ENCODE peak calls at places on chromosomes 11 and 22, in seven cellular contexts. Z, M, P, I, Q, X and N are unnamed samples.

GRCh38 chr11:109120341-109120740 is 301.6 kb upstream of the C11orf87 start:
- DNase-seq in I (no peak), P (no peak), Z (no peak), X (no peak), M (peak), Q (no peak), N (no peak)

GRCh38 chr11:116459233-116459632 is 313.6 kb downstream of the BUD13 start:
- DNase-seq in P (no peak), Q (no peak), X (peak), M (peak), Z (no peak), I (no peak), N (no peak)

GRCh38 chr11:76410771-76411423 is 29.8 kb downstream of the GVQW3 start:
- DNase-seq in P (peak), X (no peak), Z (no peak), M (no peak), I (no peak), Q (no peak), N (no peak)

GRCh38 chr11:64752106-64752970 is 7.4 kb downstream of the PYGM start:
- DNase-seq in Z (no peak), P (no peak), M (no peak), Q (peak), X (no peak), I (no peak), N (no peak)

GRCh38 chr11:93663021-93663420 is 1.5 kb downstream of the CEP295 start:
- DNase-seq in P (no peak), X (no peak), Q (no peak), I (no peak), M (no peak), Z (no peak), N (no peak)

GRCh38 chr11:10379022-10379421 is 74.1 kb downstream of the ADM start:
- DNase-seq in M (peak), X (no peak), Q (no peak), P (peak), Z (peak), I (no peak), N (no peak)

GRCh38 chr11:64712430-64713030 is 10.5 kb downstream of the NRXN2 start:
- DNase-seq in P (no peak), Z (no peak), I (no peak), M (no peak), Q (peak), X (no peak), N (no peak)

GRCh38 chr11:131593301-131593700 is 222.9 kb downstream of the NTM start:
- DNase-seq in Z (no peak), P (no peak), Q (no peak), M (no peak), X (no peak), I (no peak), N (no peak)

GRCh38 chr11:116420770-116421528 is 351.8 kb downstream of the BUD13 start:
- DNase-seq in M (peak), Z (no peak), P (peak), Q (no peak), X (no peak), I (no peak), N (no peak)

GRCh38 chr22:24156146-24156914 is 25.0 kb upstream of the SUSD2 start:
- DNase-seq in M (peak), P (no peak), Q (peak), Z (peak), I (peak), X (peak), N (peak)

GRCh38 chr11:124633355-124633754 is 10.7 kb downstream of the TBRG1 start:
- DNase-seq in Q (no peak), Z (peak), X (no peak), I (no peak), P (no peak), M (no peak), N (no peak)

GRCh38 chr11:117232022-117232878 is at the start of the genes PCSK7 and RNF214:
- DNase-seq in I (peak), Z (peak), M (peak), Q (peak), X (peak), P (peak), N (peak)

GRCh38 chr11:123212406-123212805 is 17.4 kb upstream of the CLMP start:
- DNase-seq in I (no peak), Q (no peak), P (no peak), X (no peak), Z (no peak), M (no peak), N (no peak)

GRCh38 chr22:39530136-39530535 is 2.4 kb downstream of the RPS19BP1 start:
- DNase-seq in P (no peak), M (no peak), I (peak), X (no peak), Z (no peak), Q (no peak), N (no peak)

GRCh38 chr22:39529487-39529851 is 3.1 kb downstream of the RPS19BP1 start:
- DNase-seq in X (no peak), Q (no peak), M (no peak), Z (no peak), I (no peak), P (no peak), N (no peak)

GRCh38 chr22:39528681-39529486 is 3.7 kb downstream of the RPS19BP1 start:
- DNase-seq in P (peak), M (peak), I (peak), Q (peak), X (peak), Z (peak), N (peak)

GRCh38 chr22:39532215-39533071 is at the start of gene RPS19BP1:
- DNase-seq in I (peak), P (peak), M (peak), X (peak), Z (peak), Q (peak), N (peak)

GRCh38 chr22:39530692-39531331 is 1.7 kb downstream of the RPS19BP1 start:
- DNase-seq in Z (peak), P (peak), Q (no peak), X (no peak), I (peak), M (peak), N (no peak)
- TF ChIP-seq CTCF in Z (peak), P (peak), Q (no peak), X (peak), I (no peak), M (peak), N (peak)

GRCh38 chr11:68136866-68137265 is 15.7 kb upstream of the CHKA start:
- DNase-seq in P (no peak), Z (no peak), I (no peak), M (no peak), Q (no peak), X (no peak), N (no peak)
- H3K27ac ChIP-seq in P (no peak), Z (no peak), I (no peak), M (no peak), Q (no peak), X (no peak), N (no peak)

GRCh38 chr11:74683279-74683871 is 47.9 kb downstream of the CHRDL2 start:
- DNase-seq in X (peak), Q (peak), P (peak), Z (no peak), I (peak), M (no peak), N (no peak)
- TF ChIP-seq CTCF in X (peak), Q (peak), P (peak), Z (peak), I (peak), M (peak), N (peak)

DNA sequence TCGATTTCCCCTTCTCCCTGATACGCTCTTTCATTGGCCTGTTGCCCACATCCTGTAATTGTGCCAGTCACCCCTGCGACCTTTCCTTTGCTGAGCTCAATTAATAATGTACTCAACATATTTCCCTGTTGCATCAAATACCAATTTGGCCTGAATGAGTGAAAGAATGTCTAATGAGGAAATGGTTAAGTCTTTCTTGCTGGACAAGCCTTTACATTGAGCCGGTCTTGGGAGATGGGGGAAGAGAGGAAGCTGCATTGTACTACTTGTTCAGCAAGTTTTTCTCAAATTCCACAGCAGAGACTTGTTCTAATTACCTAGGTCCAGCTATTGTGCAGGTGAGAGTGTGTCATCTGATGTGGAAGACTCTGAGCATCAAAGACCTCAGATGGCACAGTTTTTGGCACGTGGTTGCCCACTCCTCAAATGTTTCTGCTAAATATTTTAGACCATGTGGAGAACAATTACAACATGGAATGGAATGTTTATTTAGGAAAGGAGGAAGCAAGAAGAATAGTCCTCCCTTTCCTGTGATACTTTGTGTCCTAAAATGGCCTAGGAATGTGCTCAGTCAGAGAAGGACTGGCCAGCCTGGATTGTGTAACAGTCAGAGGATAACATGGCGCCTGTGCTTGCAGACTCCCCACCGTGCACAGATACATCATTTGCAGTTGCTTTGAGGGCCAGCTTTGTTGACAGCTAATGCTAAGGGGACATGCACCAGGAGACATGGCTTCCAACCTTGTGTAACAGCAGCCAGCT is 129.5 kb upstream of the E2F8 start:
- DNase-seq in I (no peak), P (no peak), Z (peak), Q (no peak), M (no peak), X (no peak), N (peak)
- H3K27ac ChIP-seq in I (peak), P (no peak), Z (peak), Q (peak), M (no peak), X (peak), N (no peak)

GRCh38 chr22:32828150-32828549 is 26.6 kb downstream of the TIMP3 start:
- DNase-seq in P (no peak), X (no peak), Q (no peak), Z (no peak), M (peak), I (no peak), N (no peak)
- TF ChIP-seq CTCF in P (no peak), X (no peak), Q (peak), Z (peak), M (peak), I (peak), N (no peak)

GRCh38 chr22:41003041-41003440 is 51.9 kb downstream of the RBX1 start:
- DNase-seq in I (no peak), Z (no peak), M (no peak), Q (no peak), X (no peak), P (no peak), N (no peak)
- H3K27ac ChIP-seq in I (no peak), Z (no peak), M (no peak), Q (no peak), X (no peak), P (no peak), N (no peak)

GRCh38 chr11:59206635-59207034 is 6.1 kb downstream of the MPEG1 start:
- DNase-seq in P (peak), M (peak), I (no peak), Z (peak), X (peak), Q (no peak), N (peak)
- TF ChIP-seq CTCF in P (peak), M (peak), I (peak), Z (peak), X (peak), Q (peak), N (peak)